ENCODE peak calls at places on chromosomes 5 and 9, in seven cellular contexts. I is nephron progenitor cell, D is vagina, A is uterus, Z is ureter, S is ACHN, U is psoas muscle. T is an unnamed sample.

GRCh38 chr5:78526049-78526525 is 122.5 kb downstream of the LHFPL2 start:
- DNase-seq in I (no peak), U (no peak), Z (no peak), D (no peak), A (no peak), S (no peak), T (no peak)

GRCh38 chr5:163306421-163306820 is 131.0 kb upstream of the CCNG1 start:
- DNase-seq in U (no peak), I (no peak), D (no peak), Z (no peak), S (peak), A (no peak), T (peak)

GRCh38 chr9:3828495-3828894 is 302.7 kb upstream of the RFX3 start:
- DNase-seq in I (no peak), S (no peak), A (no peak), Z (no peak), D (no peak), U (no peak), T (no peak)

GRCh38 chr5:151237685-151238084 is 13.8 kb upstream of the CCDC69 start:
- DNase-seq in U (no peak), S (no peak), I (no peak), Z (no peak), A (no peak), D (no peak), T (no peak)

GRCh38 chr9:136687721-136688223 is 515 bp upstream of the AGPAT2 start:
- DNase-seq in S (no peak), A (no peak), Z (no peak), U (peak), I (no peak), D (no peak), T (peak)

GRCh38 chr5:107090471-107090870 is 580.3 kb downstream of the EFNA5 start:
- DNase-seq in D (no peak), U (no peak), S (no peak), A (no peak), I (no peak), Z (no peak), T (no peak)

GRCh38 chr9:83964973-83965349 is 15.1 kb downstream of the HNRNPK start:
- DNase-seq in D (no peak), S (no peak), A (no peak), I (no peak), U (no peak), Z (no peak), T (peak)

GRCh38 chr5:137142371-137143243 is 356.5 kb downstream of the SPOCK1 start:
- DNase-seq in Z (no peak), A (peak), U (peak), D (peak), S (peak), I (no peak), T (no peak)

GRCh38 chr5:157335534-157336422 is 69.9 kb downstream of the CYFIP2 start:
- DNase-seq in I (no peak), A (no peak), U (no peak), Z (no peak), D (no peak), S (no peak), T (no peak)

GRCh38 chr5:82045526-82046267 is 73.9 kb downstream of the ATG10 start:
- DNase-seq in A (no peak), S (no peak), Z (no peak), D (no peak), U (no peak), I (no peak), T (no peak)

GRCh38 chr9:38003946-38004808 is 64.8 kb downstream of the SHB start:
- DNase-seq in A (no peak), S (no peak), D (no peak), U (no peak), Z (no peak), I (no peak), T (peak)

GRCh38 chr9:134564431-134565170 is 77.0 kb upstream of the COL5A1 start:
- DNase-seq in D (peak), Z (peak), I (no peak), A (no peak), S (no peak), U (no peak), T (no peak)

GRCh38 chr9:2138646-2139045 is 123.5 kb downstream of the SMARCA2 start:
- DNase-seq in I (no peak), S (no peak), Z (no peak), U (no peak), A (no peak), D (no peak), T (no peak)

GRCh38 chr9:124760719-124761118 is 10.4 kb downstream of the NR6A1 start:
- DNase-seq in A (no peak), Z (no peak), U (no peak), S (no peak), D (no peak), I (no peak), T (no peak)

GRCh38 chr9:12880406-12881016 is 105.7 kb downstream of the LURAP1L start:
- DNase-seq in S (no peak), A (no peak), Z (no peak), U (no peak), D (no peak), I (no peak), T (no peak)

GRCh38 chr5:56053363-56053762 is 58.6 kb upstream of the IL6ST start:
- DNase-seq in U (no peak), S (no peak), D (no peak), Z (no peak), A (no peak), I (no peak), T (no peak)

GRCh38 chr5:74483001-74483400 is 157.5 kb downstream of the ENC1 start:
- DNase-seq in D (no peak), Z (no peak), I (no peak), S (no peak), A (no peak), U (no peak), T (no peak)

GRCh38 chr5:116492016-116492623 is 82.5 kb downstream of the SEMA6A start:
- DNase-seq in I (no peak), D (no peak), U (no peak), A (no peak), S (peak), Z (no peak), T (peak)

GRCh38 chr9:107489144-107489673 is 360 bp downstream of the KLF4 start:
- DNase-seq in D (no peak), U (no peak), A (no peak), Z (no peak), S (peak), I (no peak), T (peak)

GRCh38 chr5:42656661-42657035 is 100.0 kb upstream of the CCDC152 start:
- DNase-seq in U (no peak), I (no peak), A (no peak), D (no peak), S (peak), Z (no peak), T (peak)

GRCh38 chr5:78984611-78985406 is at the start of gene ARSB:
- DNase-seq in S (peak), U (peak), I (peak), D (no peak), A (peak), Z (peak), T (peak)

GRCh38 chr5:64518784-64519183 is 13.0 kb downstream of the RGS7BP start:
- DNase-seq in A (no peak), U (no peak), Z (no peak), I (no peak), S (no peak), D (no peak), T (no peak)

GRCh38 chr9:34988218-34989055 is 1.1 kb upstream of the DNAJB5 start:
- DNase-seq in U (peak), A (peak), D (peak), Z (no peak), S (no peak), I (peak), T (peak)

GRCh38 chr9:119726035-119726434 is 356.8 kb upstream of the BRINP1 start:
- DNase-seq in S (no peak), A (no peak), D (no peak), U (no peak), I (no peak), Z (no peak), T (no peak)

GRCh38 chr5:76083555-76084495 is 642 bp downstream of the SV2C start:
- DNase-seq in Z (no peak), I (peak), U (no peak), D (no peak), S (no peak), A (no peak), T (peak)

GRCh38 chr5:122999947-123000563 is 36.5 kb downstream of the PPIC start:
- DNase-seq in I (peak), Z (no peak), D (no peak), A (no peak), U (no peak), S (no peak), T (peak)

GRCh38 chr5:134714120-134714519 is 24.2 kb upstream of the CAMLG start:
- DNase-seq in S (peak), D (no peak), A (no peak), I (no peak), U (no peak), Z (no peak), T (peak)

GRCh38 chr5:138179277-138179857 is 455 bp downstream of the KIF20A start:
- DNase-seq in I (peak), Z (no peak), S (peak), D (no peak), U (no peak), A (no peak), T (peak)

GRCh38 chr9:17824191-17824926 is 245.5 kb downstream of the SH3GL2 start:
- DNase-seq in D (no peak), Z (no peak), S (no peak), U (no peak), A (no peak), I (no peak), T (no peak)

GRCh38 chr5:147234825-147235635 is at the start of gene STK32A:
- DNase-seq in D (no peak), U (peak), A (peak), Z (peak), I (peak), S (peak), T (peak)

GRCh38 chr9:96399335-96399633 is 15.8 kb upstream of the SLC35D2 start:
- DNase-seq in A (no peak), D (no peak), I (no peak), Z (no peak), U (no peak), S (no peak), T (no peak)

GRCh38 chr5:55773057-55773456 is 35.2 kb downstream of the DDX4 start:
- DNase-seq in U (no peak), D (no peak), S (no peak), Z (no peak), I (no peak), A (no peak), T (peak)

T was measured in DMS53.